ENCODE peak calls at places on chromosomes 11 and 22, in four cellular contexts. H is HCT116, C is hepatocyte, W is neural progenitor cell. N is an unnamed sample.

GRCh38 chr11:40149721-40150120 is 1309.7 kb downstream of the LRRC4C start:
- DNase-seq in H (no peak), C (no peak), W (no peak), N (no peak)

GRCh38 chr22:35330258-35330861 is 30.7 kb downstream of the TOM1 start:
- DNase-seq in H (no peak), C (peak), W (no peak), N (peak)

GRCh38 chr11:59076876-59077571 is 9.1 kb upstream of the GLYATL1B start:
- DNase-seq in H (no peak), C (no peak), W (no peak), N (no peak)

GRCh38 chr22:49976439-49977175 is 16.0 kb downstream of the PIM3 start:
- DNase-seq in H (no peak), C (no peak), W (no peak), N (no peak)

GRCh38 chr11:14454861-14455632 is 44.6 kb downstream of the COPB1 start:
- DNase-seq in H (no peak), C (no peak), W (peak), N (peak)

GRCh38 chr11:121652982-121653381 is 200.2 kb upstream of the SORL1-AS1 start:
- DNase-seq in H (no peak), C (peak), W (peak), N (peak)

GRCh38 chr22:50528682-50529415 is 963 bp downstream of the TYMP start:
- DNase-seq in H (no peak), C (no peak), W (no peak), N (no peak)

GRCh38 chr11:34679681-34680080 is 58.8 kb downstream of the EHF start:
- DNase-seq in H (no peak), C (no peak), W (no peak), N (no peak)

GRCh38 chr11:27902981-27903624 is 202.8 kb upstream of the BDNF start:
- DNase-seq in H (no peak), C (no peak), W (no peak), N (peak)

GRCh38 chr11:128400382-128401203 is 186.8 kb downstream of the ETS1 start:
- DNase-seq in H (no peak), C (peak), W (no peak), N (no peak)

GRCh38 chr11:71301858-71302533 is 49.6 kb upstream of the SHANK2 start:
- DNase-seq in H (no peak), C (no peak), W (no peak), N (no peak)

GRCh38 chr11:4025248-4025956 is 69.2 kb upstream of the RRM1 start:
- DNase-seq in H (no peak), C (no peak), W (no peak), N (no peak)

GRCh38 chr11:127000991-127001390 is 421 bp upstream of the KIRREL3 start:
- DNase-seq in H (no peak), C (no peak), W (peak), N (no peak)

GRCh38 chr22:46674906-46675305 is 54.7 kb downstream of the GRAMD4 start:
- DNase-seq in H (no peak), C (no peak), W (no peak), N (no peak)

GRCh38 chr11:46012185-46012584 is 89.7 kb downstream of the LARGE2 start:
- DNase-seq in H (no peak), C (no peak), W (peak), N (no peak)

GRCh38 chr22:32200752-32201151 is 4.1 kb downstream of the RFPL2 start:
- DNase-seq in H (no peak), C (no peak), W (no peak), N (no peak)

GRCh38 chr11:63610604-63611394 is 3.4 kb downstream of the PLAAT3 start:
- DNase-seq in H (no peak), C (no peak), W (peak), N (no peak)

GRCh38 chr11:107705027-107705426 is 6.8 kb downstream of the SLN start:
- DNase-seq in H (no peak), C (no peak), W (no peak), N (peak)

GRCh38 chr11:93614111-93614784 is 47.2 kb upstream of the CEP295 start:
- DNase-seq in H (peak), C (no peak), W (peak), N (no peak)

GRCh38 chr11:119389611-119390254 is 8.2 kb upstream of the USP2 start:
- DNase-seq in H (no peak), C (no peak), W (peak), N (peak)

GRCh38 chr11:94151903-94152677 is 23.4 kb downstream of the PANX1 start:
- DNase-seq in H (peak), C (peak), W (no peak), N (peak)

GRCh38 chr22:37485714-37486223 is 415 bp downstream of the MFNG start:
- DNase-seq in H (no peak), C (no peak), W (no peak), N (no peak)

GRCh38 chr11:14746857-14747256 is 103.3 kb downstream of the PDE3B start:
- DNase-seq in H (no peak), C (no peak), W (no peak), N (no peak)

GRCh38 chr22:47337161-47337621 is 574.7 kb downstream of the TBC1D22A start:
- DNase-seq in H (peak), C (no peak), W (no peak), N (peak)

GRCh38 chr11:118914178-118914918 is 11.4 kb downstream of the BCL9L start:
- DNase-seq in H (no peak), C (no peak), W (peak), N (peak)

DNA sequence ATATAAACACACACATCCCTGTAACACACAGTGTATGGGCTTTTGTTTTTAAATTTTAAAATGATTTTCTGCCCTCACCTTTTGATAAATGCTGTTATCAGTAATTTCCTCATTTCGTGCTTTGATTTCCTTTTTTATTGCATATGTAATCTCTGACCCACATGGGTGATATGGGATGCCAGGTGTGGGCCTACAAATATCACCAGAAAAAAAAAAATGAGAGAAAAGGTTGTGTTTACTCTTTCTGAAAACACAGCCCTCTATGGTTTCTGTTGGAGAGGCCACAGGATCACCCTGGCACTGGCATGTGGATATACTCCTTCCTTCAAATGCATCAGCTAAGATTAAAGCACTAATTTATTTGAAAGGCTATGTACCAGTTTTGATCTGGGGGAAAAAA is 17.0 kb downstream of the DRD2 start:
- DNase-seq in H (no peak), C (no peak), W (no peak), N (no peak)
- H2AFZ ChIP-seq in H (no peak), C (no peak), W (no peak), N (no peak)

GRCh38 chr22:42760806-42761565 is 40.3 kb upstream of the A4GALT start:
- DNase-seq in H (no peak), C (no peak), W (peak), N (no peak)
- H3K4me2 ChIP-seq in H (no peak), C (no peak), W (no peak), N (no peak)

GRCh38 chr22:29842740-29843139 is 4.7 kb upstream of the ASCC2 start:
- DNase-seq in H (no peak), C (peak), W (no peak), N (peak)
- TF ChIP-seq EZH2phosphoT487 in H (no peak), C (no peak), W (no peak), N (no peak)

DNA sequence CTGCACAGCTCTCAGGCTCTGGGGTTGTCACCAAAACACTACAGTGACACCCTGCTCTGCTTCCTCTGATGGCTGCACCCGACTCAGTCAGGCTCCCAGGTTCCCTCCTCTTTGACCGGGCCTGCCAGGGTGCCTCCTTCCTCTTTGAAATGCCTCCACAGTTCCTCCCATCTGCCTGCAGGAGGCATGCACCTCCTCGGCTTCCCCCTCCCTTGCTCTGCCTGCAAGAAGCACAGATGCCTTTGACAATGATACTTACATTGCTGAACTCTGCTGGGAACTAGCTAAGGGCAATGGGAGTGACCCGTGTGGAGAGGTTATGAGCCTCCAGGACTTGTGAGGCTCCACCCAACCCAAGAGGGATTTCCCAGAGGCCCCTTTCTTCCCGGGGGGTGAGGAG is 674.1 kb downstream of the OPCML start:
- DNase-seq in H (no peak), C (peak), W (peak), N (no peak)
- H2AFZ ChIP-seq in H (no peak), C (no peak), W (no peak), N (no peak)

GRCh38 chr11:12478743-12479142 is 101.4 kb downstream of the PARVA start:
- DNase-seq in H (no peak), C (no peak), W (no peak), N (no peak)

GRCh38 chr11:12470236-12470635 is 92.9 kb downstream of the PARVA start:
- DNase-seq in H (no peak), C (no peak), W (no peak), N (no peak)

GRCh38 chr11:12473366-12473765 is 96.0 kb downstream of the PARVA start:
- DNase-seq in H (no peak), C (no peak), W (no peak), N (no peak)

GRCh38 chr11:12472401-12473065 is 95.2 kb downstream of the PARVA start:
- DNase-seq in H (no peak), C (no peak), W (peak), N (no peak)

DNA sequence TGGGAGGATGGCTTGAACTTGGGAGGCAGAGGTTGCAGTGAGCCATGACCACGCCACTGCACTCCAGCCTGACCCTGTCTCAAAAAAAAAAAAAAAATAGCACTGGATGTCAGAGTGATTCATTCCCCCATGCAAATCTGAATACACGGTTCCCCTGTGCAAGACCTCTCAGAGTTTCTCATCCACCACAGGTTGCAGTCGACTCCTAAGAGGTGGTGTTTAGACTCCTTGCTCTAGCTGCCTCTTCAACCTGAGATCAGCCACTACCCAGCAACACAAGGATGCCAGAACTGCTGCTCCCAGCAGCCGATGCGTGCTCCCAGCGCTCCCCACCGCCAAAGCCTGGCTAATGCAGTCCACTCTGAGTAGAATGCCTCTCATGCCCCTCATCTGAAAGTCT is 97.5 kb downstream of the PARVA start:
- DNase-seq in H (no peak), C (no peak), W (no peak), N (no peak)
- H3K4me2 ChIP-seq in H (no peak), C (no peak), W (no peak), N (no peak)